ENCODE peak calls at places on chromosomes 11 and 22, in five cellular contexts. O is HepG2, T is amygdala, J is DMS153, H is ELF-1. D is an unnamed sample.

GRCh38 chr11:27699242-27699925 is 871 bp downstream of the BDNF start:
- DNase-seq in O (no peak), T (no peak), J (no peak), H (peak; percentile 59), D (no peak)

GRCh38 chr11:117986981-117987495 is 844 bp downstream of the IL10RA start:
- DNase-seq in O (no peak), T (no peak), J (no peak), H (no peak), D (no peak)

GRCh38 chr11:27158763-27159679 is 118.4 kb downstream of the BBOX1 start:
- DNase-seq in O (peak; percentile 69), T (peak; percentile 8), J (peak; percentile 48), H (peak; percentile 43), D (peak; percentile 47)

GRCh38 chr11:119847836-119848235 is 118.8 kb upstream of the NECTIN1 start:
- DNase-seq in O (no peak), T (no peak), J (no peak), H (no peak), D (no peak)

GRCh38 chr11:117794144-117794543 is 2.9 kb downstream of the DSCAML1 start:
- DNase-seq in O (no peak), T (peak; percentile 30), J (no peak), H (no peak), D (no peak)

GRCh38 chr11:117871784-117872183 is 4.7 kb downstream of the FXYD6 start:
- DNase-seq in O (no peak), T (no peak), J (no peak), H (no peak), D (no peak)

GRCh38 chr11:75625970-75626691 is 42.7 kb downstream of the MAP6 start:
- DNase-seq in O (no peak), T (no peak), J (no peak), H (peak; percentile 26), D (no peak)

GRCh38 chr11:130175898-130176297 is 16.3 kb downstream of the ST14 start:
- DNase-seq in O (no peak), T (no peak), J (no peak), H (no peak), D (no peak)

GRCh38 chr22:42450862-42451261 is 18.7 kb upstream of the NFAM1 start:
- DNase-seq in O (no peak), T (no peak), J (no peak), H (no peak), D (no peak)

GRCh38 chr22:45688606-45689080 is 17.0 kb downstream of the ATXN10 start:
- DNase-seq in O (no peak), T (no peak), J (no peak), H (no peak), D (peak; percentile 89)

GRCh38 chr11:74634537-74634936 is 42.2 kb downstream of the POLD3 start:
- DNase-seq in O (peak; percentile 18), T (no peak), J (no peak), H (no peak), D (peak; percentile 50)

GRCh38 chr22:37121887-37122591 is 12.5 kb upstream of the TMPRSS6 start:
- DNase-seq in O (peak; percentile 10), T (no peak), J (peak; percentile 80), H (peak; percentile 57), D (no peak)

GRCh38 chr11:128689946-128690745 is 3.7 kb upstream of the FLI1 start:
- DNase-seq in O (no peak), T (no peak), J (no peak), H (peak; percentile 36), D (no peak)

GRCh38 chr22:38239101-38239761 is 33.6 kb downstream of the TMEM184B start:
- DNase-seq in O (no peak), T (peak; percentile 43), J (no peak), H (no peak), D (peak; percentile 96)

GRCh38 chr22:26162961-26163360 is 6.3 kb upstream of the SEZ6L start:
- DNase-seq in O (no peak), T (no peak), J (no peak), H (no peak), D (no peak)

GRCh38 chr22:22884010-22884887 is 3.4 kb upstream of the IGLL5 start:
- DNase-seq in O (peak; percentile 42), T (peak; percentile 8), J (peak; percentile 65), H (peak; percentile 88), D (no peak)

GRCh38 chr11:47256374-47256773 is 1.4 kb upstream of the NR1H3 start:
- DNase-seq in O (no peak), T (no peak), J (no peak), H (no peak), D (no peak)

GRCh38 chr11:115745545-115746265 is 241.5 kb upstream of the CADM1 start:
- DNase-seq in O (no peak), T (no peak), J (no peak), H (no peak), D (no peak)

GRCh38 chr11:120229451-120230424 is 10.2 kb upstream of the POU2F3 start:
- DNase-seq in O (peak; percentile 23), T (no peak), J (no peak), H (no peak), D (no peak)

GRCh38 chr22:30250713-30251267 is 4.2 kb upstream of the LIF start:
- DNase-seq in O (no peak), T (no peak), J (no peak), H (no peak), D (peak; percentile 66)

GRCh38 chr11:68309621-68310185 is 2.7 kb upstream of the LRP5 start:
- DNase-seq in O (peak; percentile 69), T (no peak), J (no peak), H (no peak), D (no peak)

GRCh38 chr11:34395916-34396555 is 38.2 kb upstream of the ABTB2 start:
- DNase-seq in O (no peak), T (no peak), J (peak; percentile 9), H (no peak), D (peak; percentile 86)

GRCh38 chr11:18322818-18323570 is 627 bp downstream of the GTF2H1 start:
- DNase-seq in O (no peak), T (no peak), J (no peak), H (peak; percentile 37), D (no peak)

GRCh38 chr22:46070722-46071450 is 79.4 kb upstream of the PPARA start:
- DNase-seq in O (no peak), T (peak; percentile 86), J (peak; percentile 72), H (no peak), D (no peak)